ENCODE peak calls at places on chromosomes 7 and 10, in four cellular contexts. W is GM12878, B is K562, V is HepG2. D is an unnamed sample.

GRCh38 chr7:53485354-53485753 is 449.9 kb downstream of the POM121L12 start:
- DNase-seq in W (no peak), B (no peak), V (no peak), D (no peak)

GRCh38 chr7:79227035-79227434 is 226.4 kb downstream of the MAGI2 start:
- DNase-seq in W (no peak), B (no peak), V (no peak), D (no peak)

GRCh38 chr10:69065406-69066361 is 22.2 kb upstream of the SRGN start:
- DNase-seq in W (no peak), B (no peak), V (no peak), D (no peak)

GRCh38 chr10:1549591-1550290 is 187.6 kb downstream of the ADARB2 start:
- DNase-seq in W (no peak), B (no peak), V (no peak), D (no peak)

GRCh38 chr7:117673839-117674238 is 194.0 kb downstream of the CFTR start:
- DNase-seq in W (no peak), B (peak; percentile 16), V (peak; percentile 7), D (no peak)

GRCh38 chr10:101001225-101002035 is 1.8 kb downstream of the LZTS2 start:
- DNase-seq in W (no peak), B (peak; percentile 64), V (no peak), D (no peak)

GRCh38 chr7:6023974-6024435 is 7.2 kb upstream of the ANKRD61 start:
- DNase-seq in W (no peak), B (peak; percentile 93), V (no peak), D (no peak)

GRCh38 chr10:22340362-22341189 is 4.7 kb upstream of the SPAG6 start:
- DNase-seq in W (peak; percentile 69), B (peak; percentile 86), V (peak; percentile 41), D (peak; percentile 66)

GRCh38 chr10:69730251-69731156 is 71.2 kb upstream of the COL13A1 start:
- DNase-seq in W (no peak), B (no peak), V (no peak), D (no peak)

GRCh38 chr10:130957978-130958377 is 353.5 kb downstream of the TCERG1L start:
- DNase-seq in W (no peak), B (no peak), V (no peak), D (no peak)

GRCh38 chr10:131080571-131080970 is 230.9 kb downstream of the TCERG1L start:
- DNase-seq in W (no peak), B (no peak), V (no peak), D (no peak)

GRCh38 chr10:98163941-98164340 is 29.5 kb downstream of the R3HCC1L start:
- DNase-seq in W (no peak), B (no peak), V (no peak), D (no peak)

GRCh38 chr10:98154076-98154475 is 19.6 kb downstream of the R3HCC1L start:
- DNase-seq in W (no peak), B (no peak), V (no peak), D (no peak)

DNA sequence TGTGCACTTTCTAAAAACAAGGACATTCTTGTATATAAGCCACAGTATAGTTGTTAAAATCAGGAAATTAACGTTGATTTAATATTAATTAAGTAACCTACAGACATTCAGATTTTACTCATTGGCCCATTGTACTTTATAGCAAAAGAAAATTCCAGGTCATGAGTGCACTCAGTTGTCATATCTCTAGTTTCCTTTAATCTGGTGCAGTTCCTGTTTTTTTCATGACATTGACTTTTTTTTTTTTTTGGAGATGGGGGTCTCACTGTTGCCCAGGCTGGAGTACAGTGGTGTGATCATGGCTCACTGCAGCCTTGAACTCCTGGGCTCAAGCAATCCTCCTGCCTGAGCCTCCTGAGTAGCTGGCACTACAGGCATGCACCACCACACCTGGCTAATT is 24.1 kb downstream of the R3HCC1L start:
- DNase-seq in W (no peak), B (no peak), V (no peak), D (no peak)
- TF ChIP-seq SP1 in W (no peak), B (no peak), V (no peak), D (no peak)

DNA sequence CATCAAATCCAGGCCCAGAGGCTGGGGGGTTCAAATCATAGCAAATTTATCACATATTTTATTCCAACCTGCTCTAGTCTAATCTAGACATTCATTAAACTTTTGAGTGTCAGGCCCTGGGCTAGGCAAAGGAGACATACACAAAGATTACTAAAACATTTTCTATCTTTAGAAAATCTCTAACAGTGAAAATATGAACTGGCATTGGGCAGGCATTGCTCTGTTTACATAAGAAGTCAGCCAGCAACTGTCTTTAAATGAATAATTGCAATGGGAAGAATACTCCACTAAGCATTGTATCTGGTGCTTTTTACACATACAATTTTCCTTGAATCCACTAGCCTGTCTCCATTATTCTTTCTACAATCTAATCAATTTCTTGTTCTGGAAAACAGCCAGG is 222.5 kb upstream of the LRRN3 start:
- DNase-seq in W (no peak), B (no peak), V (no peak), D (no peak)
- TF ChIP-seq ETV6 in W (no peak), B (no peak), V (no peak), D (no peak)

DNA sequence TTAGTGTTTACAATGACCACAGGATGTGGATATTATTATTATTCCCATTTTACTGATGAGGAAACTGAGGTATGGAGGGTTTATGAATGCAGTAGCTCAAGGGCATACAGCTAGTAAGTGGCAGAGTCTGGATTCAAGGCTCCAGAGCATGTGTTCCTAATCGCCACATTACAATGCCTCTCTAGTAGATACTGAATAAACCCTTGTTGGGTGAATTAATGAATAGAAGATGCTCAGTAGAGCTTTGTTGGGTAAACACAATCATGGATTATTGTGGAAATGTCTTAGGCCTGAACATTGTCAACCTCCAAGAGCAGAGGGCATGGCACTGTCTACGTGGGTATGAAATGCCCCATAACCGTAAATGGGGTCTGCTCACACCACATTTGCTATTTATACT is 545.3 kb downstream of the LRMDA start:
- DNase-seq in W (no peak), B (no peak), V (no peak), D (no peak)
- TF ChIP-seq TCF7 in W (no peak), B (no peak), V (no peak), D (no peak)

GRCh38 chr10:30821269-30821993 is 191.9 kb upstream of the LYZL2 start:
- DNase-seq in W (no peak), B (peak; percentile 55), V (no peak), D (no peak)
- TF ChIP-seq SP1 in W (no peak), B (no peak), V (no peak), D (no peak)

DNA sequence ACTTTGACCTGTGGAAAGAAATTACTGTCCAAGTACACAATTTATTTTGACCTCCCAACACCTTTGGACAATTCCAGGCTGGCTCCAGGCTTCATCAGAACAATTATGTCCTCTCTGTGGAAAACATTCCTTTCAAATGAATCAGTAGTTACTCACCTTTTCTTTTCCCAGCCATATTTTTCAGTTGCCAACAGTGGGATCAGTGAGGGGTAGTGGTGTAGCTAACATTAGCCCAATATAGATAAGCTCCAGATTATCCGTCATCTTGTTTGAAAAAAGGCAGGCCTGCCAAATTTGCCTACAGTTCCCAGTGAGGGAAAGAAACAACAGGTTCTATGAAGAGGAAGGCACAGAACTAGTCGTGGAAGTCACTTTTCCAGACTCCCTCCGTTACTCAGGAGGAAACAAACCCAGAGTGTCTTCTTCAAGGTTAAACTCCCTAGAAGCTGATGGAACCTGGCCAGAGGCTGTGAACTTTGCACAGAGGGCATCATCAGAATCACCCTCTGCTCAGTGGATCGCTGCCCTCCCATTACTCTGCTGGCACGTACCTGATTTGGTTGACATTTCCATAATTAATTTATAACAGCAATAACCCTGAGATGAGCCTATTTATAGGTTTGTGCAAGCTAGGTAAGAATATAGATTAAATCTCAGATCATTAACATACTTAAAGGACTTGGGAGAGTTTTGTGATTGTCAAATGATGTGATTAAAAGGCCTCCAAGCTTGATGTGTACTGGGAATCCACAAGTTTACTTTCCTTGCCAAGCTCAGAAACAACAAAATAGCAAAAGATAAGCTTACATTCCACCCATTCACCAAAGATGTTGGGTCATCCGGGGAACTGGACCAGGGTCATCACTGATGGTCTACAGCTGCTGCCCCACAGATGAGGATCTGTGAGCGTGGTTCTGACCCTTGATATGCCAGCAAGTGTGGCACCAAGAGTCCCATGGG is 654.6 kb upstream of the GALNT17 start:
- DNase-seq in W (no peak), B (no peak), V (no peak), D (no peak)
- TF ChIP-seq ETV6 in W (no peak), B (no peak), V (no peak), D (no peak)

DNA sequence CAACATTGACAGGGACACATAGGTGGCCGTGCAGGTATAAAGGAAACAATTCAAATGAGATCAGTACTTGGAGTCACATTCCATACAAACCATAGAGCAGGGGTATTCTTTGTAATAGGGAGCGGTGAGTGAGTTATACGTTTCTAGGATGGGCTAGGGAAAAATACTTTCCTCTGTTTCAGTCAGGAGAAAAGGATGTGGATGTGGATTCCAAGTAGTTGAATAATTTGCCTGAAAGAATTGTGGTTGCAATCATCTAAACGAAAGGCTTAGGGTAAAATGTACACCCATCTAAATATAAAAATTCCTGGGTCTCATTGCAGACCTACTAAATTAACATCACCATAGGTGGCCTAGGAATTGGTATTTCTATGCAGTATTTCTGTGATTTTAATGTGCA is 270.7 kb upstream of the IGFBP3 start:
- DNase-seq in W (no peak), B (no peak), V (no peak), D (no peak)
- TF ChIP-seq TCF7 in W (no peak), B (no peak), V (no peak), D (no peak)

GRCh38 chr7:3264693-3265339 is 36.2 kb upstream of the SDK1 start:
- DNase-seq in W (no peak), B (no peak), V (no peak), D (no peak)

GRCh38 chr7:3270362-3270761 is 30.7 kb upstream of the SDK1 start:
- DNase-seq in W (no peak), B (no peak), V (no peak), D (no peak)

GRCh38 chr7:3267928-3268690 is 32.9 kb upstream of the SDK1 start:
- DNase-seq in W (no peak), B (no peak), V (no peak), D (no peak)

GRCh38 chr7:3266240-3266639 is 34.8 kb upstream of the SDK1 start:
- DNase-seq in W (no peak), B (no peak), V (no peak), D (no peak)

DNA sequence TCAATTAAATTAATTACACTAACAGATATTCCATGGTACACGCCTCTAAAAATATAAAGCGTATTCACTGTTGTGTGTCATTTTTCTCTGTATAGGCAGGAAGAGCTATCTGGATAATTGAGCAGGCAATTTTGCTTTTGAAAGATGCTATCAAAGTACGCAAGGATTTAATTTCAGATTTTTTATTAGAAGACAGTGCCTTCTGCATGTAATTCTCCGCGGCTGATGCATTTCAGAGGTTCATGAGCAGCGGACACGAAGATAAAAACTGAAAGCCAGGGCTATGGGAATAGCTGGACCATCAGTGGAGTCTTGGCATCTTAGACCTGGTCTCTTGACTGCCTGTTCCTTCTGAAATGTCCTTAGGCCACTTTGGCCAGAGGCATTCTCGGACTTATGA is 35.7 kb upstream of the SDK1 start:
- DNase-seq in W (no peak), B (no peak), V (no peak), D (no peak)
- TF ChIP-seq SP1 in W (no peak), B (no peak), V (no peak), D (no peak)

DNA sequence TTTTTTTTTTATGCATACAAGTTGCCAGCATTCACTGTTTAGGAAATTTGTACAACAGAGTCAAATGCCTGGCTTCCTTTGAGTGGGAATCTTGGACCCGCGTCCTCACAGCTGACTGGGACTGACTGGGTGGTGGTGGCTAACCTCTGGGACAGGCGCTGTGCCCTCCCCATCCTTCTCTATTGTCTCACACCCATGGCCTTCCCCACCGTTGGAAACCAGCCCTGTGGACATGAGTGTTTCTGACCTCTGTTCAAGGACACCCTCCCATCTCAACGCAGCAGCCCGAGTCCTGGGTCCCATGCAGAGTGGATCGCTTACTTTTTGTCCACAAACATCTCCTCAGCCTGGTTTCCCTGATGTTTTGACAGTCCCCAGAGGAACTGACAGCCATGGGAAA is 125.1 kb upstream of the PPIF start:
- DNase-seq in W (no peak), B (no peak), V (no peak), D (no peak)
- TF ChIP-seq ETV6 in W (no peak), B (no peak), V (no peak), D (no peak)